ENCODE peak calls at places on chromosome 4, in six cellular contexts. K is upper lobe of right lung, O is mesenchymal stem cell, R is left ventricle myocardium inferior, V is astrocyte, N is epithelial cell of prostate. T is an unnamed sample.

GRCh38 chr4:106333186-106333585 is 16.8 kb downstream of the AIMP1 start:
- DNase-seq in K (no peak), O (no peak), R (no peak), V (no peak), N (no peak), T (no peak)

GRCh38 chr4:127995776-127996175 is 30.6 kb downstream of the ABHD18 start:
- DNase-seq in K (no peak), O (peak; percentile 62), R (no peak), V (peak; percentile 20), N (peak; percentile 44), T (peak; percentile 62)

GRCh38 chr4:14165253-14165942 is 537.9 kb upstream of the BOD1L1 start:
- DNase-seq in K (no peak), O (no peak), R (no peak), V (no peak), N (no peak), T (no peak)

GRCh38 chr4:185624248-185624568 is 88.9 kb upstream of the PDLIM3 start:
- DNase-seq in K (no peak), O (no peak), R (peak; percentile 47), V (no peak), N (no peak), T (no peak)

GRCh38 chr4:77196866-77197265 is 39.9 kb downstream of the CCNG2 start:
- DNase-seq in K (no peak), O (no peak), R (no peak), V (no peak), N (no peak), T (no peak)

GRCh38 chr4:36269116-36269515 is 12.3 kb upstream of the DTHD1 start:
- DNase-seq in K (no peak), O (no peak), R (no peak), V (no peak), N (no peak), T (no peak)

GRCh38 chr4:105666693-105667092 is 41.8 kb downstream of the INTS12 start:
- DNase-seq in K (no peak), O (peak; percentile 38), R (no peak), V (peak; percentile 8), N (no peak), T (peak; percentile 10)

GRCh38 chr4:155656025-155656424 is 10.6 kb upstream of the GUCY1A1 start:
- DNase-seq in K (no peak), O (no peak), R (no peak), V (no peak), N (no peak), T (no peak)

GRCh38 chr4:169070071-169070894 is 60.2 kb upstream of the CBR4 start:
- DNase-seq in K (no peak), O (peak; percentile 44), R (peak; percentile 29), V (peak; percentile 98), N (peak; percentile 99), T (peak; percentile 93)

GRCh38 chr4:143071351-143071750 is 113.4 kb upstream of the USP38 start:
- DNase-seq in K (no peak), O (no peak), R (no peak), V (no peak), N (no peak), T (no peak)

GRCh38 chr4:25065901-25066610 is 35.3 kb upstream of the LGI2 start:
- DNase-seq in K (no peak), O (no peak), R (no peak), V (no peak), N (no peak), T (no peak)

GRCh38 chr4:78938474-78938867 is 767 bp downstream of the PAQR3 start:
- DNase-seq in K (no peak), O (peak; percentile 14), R (no peak), V (no peak), N (no peak), T (no peak)

GRCh38 chr4:732480-732879 is 26.8 kb downstream of the PCGF3 start:
- DNase-seq in K (no peak), O (no peak), R (no peak), V (no peak), N (no peak), T (no peak)

GRCh38 chr4:187618701-187619278 is 376.8 kb upstream of the ZFP42 start:
- DNase-seq in K (no peak), O (peak; percentile 52), R (no peak), V (peak; percentile 53), N (no peak), T (peak; percentile 5)

GRCh38 chr4:92776080-92776479 is 472.3 kb downstream of the GRID2 start:
- DNase-seq in K (no peak), O (no peak), R (no peak), V (no peak), N (no peak), T (no peak)

GRCh38 chr4:84235131-84235530 is 264.0 kb downstream of the NKX6-1 start:
- DNase-seq in K (no peak), O (no peak), R (no peak), V (no peak), N (no peak), T (no peak)

GRCh38 chr4:87166296-87166854 is 54.0 kb downstream of the KLHL8 start:
- DNase-seq in K (no peak), O (no peak), R (no peak), V (no peak), N (no peak), T (no peak)

GRCh38 chr4:55012363-55013255 is 112.8 kb downstream of the KDR start:
- DNase-seq in K (no peak), O (no peak), R (no peak), V (no peak), N (no peak), T (no peak)

GRCh38 chr4:143184217-143184502 is 557 bp upstream of the USP38 start:
- DNase-seq in K (no peak), O (no peak), R (no peak), V (no peak), N (no peak), T (no peak)

GRCh38 chr4:137534516-137534915 is 2.2 kb upstream of the PCDH18 start:
- DNase-seq in K (no peak), O (no peak), R (no peak), V (no peak), N (no peak), T (no peak)

GRCh38 chr4:159269143-159269542 is 166.3 kb downstream of the RAPGEF2 start:
- DNase-seq in K (no peak), O (no peak), R (no peak), V (peak; percentile 65), N (no peak), T (no peak)

GRCh38 chr4:113141901-113142346 is 92.5 kb downstream of the ANK2 start:
- DNase-seq in K (no peak), O (peak; percentile 71), R (no peak), V (peak; percentile 91), N (no peak), T (no peak)

GRCh38 chr4:58216461-58216860 is 1106.3 kb upstream of the IGFBP7 start:
- DNase-seq in K (no peak), O (no peak), R (no peak), V (no peak), N (no peak), T (no peak)

GRCh38 chr4:89496851-89497250 is 189.3 kb upstream of the GPRIN3 start:
- DNase-seq in K (no peak), O (no peak), R (no peak), V (peak; percentile 76), N (no peak), T (peak; percentile 16)

GRCh38 chr4:30536231-30536630 is 183.9 kb upstream of the PCDH7 start:
- DNase-seq in K (no peak), O (peak; percentile 74), R (no peak), V (peak; percentile 44), N (no peak), T (no peak)

GRCh38 chr4:185865901-185866328 is 53.9 kb upstream of the SORBS2 start:
- DNase-seq in K (no peak), O (no peak), R (peak; percentile 26), V (peak; percentile 86), N (peak; percentile 20), T (peak; percentile 7)

GRCh38 chr4:124262211-124263179 is 450.0 kb downstream of the ANKRD50 start:
- DNase-seq in K (no peak), O (peak; percentile 87), R (no peak), V (peak; percentile 66), N (no peak), T (peak; percentile 72)

GRCh38 chr4:23763559-23763958 is 126.3 kb downstream of the PPARGC1A start:
- DNase-seq in K (no peak), O (no peak), R (no peak), V (no peak), N (no peak), T (no peak)

DNA sequence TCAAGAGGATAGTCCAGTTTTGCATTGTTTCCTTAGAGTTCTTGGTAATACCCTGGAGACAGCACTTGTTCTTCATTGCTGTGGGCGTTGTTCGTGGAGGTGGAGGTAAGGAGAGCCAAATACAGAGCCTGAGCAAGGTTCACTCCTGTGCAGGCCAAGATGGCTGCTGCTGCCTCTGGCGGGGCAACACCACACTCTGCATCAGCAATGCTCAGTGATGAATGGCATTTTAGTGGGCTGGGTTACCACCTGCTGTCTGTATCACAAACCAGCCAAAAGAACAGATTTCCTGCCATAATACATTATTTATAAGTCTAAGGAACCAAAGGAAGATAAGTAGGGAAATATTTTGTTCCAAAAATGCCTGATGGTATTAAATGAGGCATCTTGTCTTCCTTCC is 61.6 kb upstream of the LIMCH1 start:
- DNase-seq in K (no peak), O (no peak), R (no peak), V (no peak), N (no peak), T (no peak)
- H3K27ac ChIP-seq in K (no peak overlapping the region), O (no peak overlapping the region), R (no peak overlapping the region), V (no peak overlapping the region), N (no peak overlapping the region), T (no peak overlapping the region)

DNA sequence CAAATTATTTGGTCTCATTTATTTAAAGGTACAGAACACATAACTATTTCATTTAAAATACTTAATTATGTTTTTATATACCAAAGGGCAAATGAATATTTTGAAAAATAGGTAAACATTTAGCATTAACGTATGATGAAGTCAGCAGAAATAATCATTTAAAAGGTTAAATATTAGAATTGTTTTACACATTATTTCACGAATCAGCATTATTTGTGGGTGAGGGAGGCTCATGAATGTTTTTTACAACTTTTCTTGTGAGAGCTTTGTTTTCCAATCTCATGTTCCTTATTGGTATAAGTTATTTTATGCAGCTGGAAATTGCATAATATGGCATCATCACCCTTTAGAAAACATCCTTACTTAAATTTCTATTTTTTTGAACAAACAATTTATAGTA is 73.9 kb upstream of the FSTL5 start:
- DNase-seq in K (no peak), O (no peak), R (no peak), V (no peak), N (no peak), T (no peak)
- H3K27ac ChIP-seq in K (no peak overlapping the region), O (no peak overlapping the region), R (no peak overlapping the region), V (no peak overlapping the region), N (no peak overlapping the region), T (no peak overlapping the region)

GRCh38 chr4:184441461-184442392 is 32.6 kb downstream of the IRF2 start:
- DNase-seq in K (no peak), O (no peak), R (no peak), V (no peak), N (no peak), T (no peak)
- H3K27ac ChIP-seq in K (peak overlapping the region; percentile 9), O (no peak overlapping the region), R (peak overlapping the region; percentile 58), V (no peak overlapping the region), N (no peak overlapping the region), T (no peak overlapping the region)

DNA sequence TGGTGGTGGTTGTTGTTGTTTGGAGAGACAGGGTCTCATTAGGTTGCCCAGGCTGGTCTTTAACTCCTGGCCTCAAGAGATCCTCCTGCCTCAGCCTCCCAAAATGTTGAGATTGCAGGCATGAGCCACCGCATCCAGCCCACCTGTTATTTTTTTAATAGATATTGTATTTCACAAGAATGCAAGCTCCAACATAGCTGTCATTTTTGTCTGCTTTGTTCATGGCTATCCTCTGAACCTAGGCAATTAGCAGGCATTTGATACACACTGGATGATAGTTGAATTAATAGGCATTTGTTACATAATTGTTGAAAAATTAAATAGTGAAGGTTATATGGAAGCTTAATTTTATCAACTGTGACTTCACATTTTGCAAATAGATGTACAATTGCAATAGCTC is 64.7 kb downstream of the BANK1 start:
- DNase-seq in K (no peak), O (no peak), R (no peak), V (no peak), N (no peak), T (no peak)
- H3K27ac ChIP-seq in K (no peak overlapping the region), O (peak overlapping the region; percentile 11), R (no peak overlapping the region), V (no peak overlapping the region), N (no peak overlapping the region), T (no peak overlapping the region)

T was measured in RWPE1.